ENCODE peak calls at places on chromosome 3, in nine cellular contexts. D is AG04449; C is CD14-positive monocyte; S is nephron progenitor cell; X is astrocyte; Y is GM20000; I is fibroblast of lung; U is CD8-positive, alpha-beta T cell; N is neural crest cell. Z is an unnamed sample.

GRCh38 chr3:172816968-172817367 is 66.4 kb downstream of the ECT2 start:
- DNase-seq in N (no peak), I (no peak), X (no peak), S (no peak), D (no peak), C (no peak), U (no peak), Y (no peak), Z (no peak)

GRCh38 chr3:116770815-116771450 is 61.4 kb downstream of the TUSC7 start:
- DNase-seq in X (peak), S (peak), D (peak), U (no peak), I (peak), C (peak), Y (peak), N (peak), Z (peak)

GRCh38 chr3:159627634-159628033 is 361.0 kb upstream of the IL12A start:
- DNase-seq in Y (no peak), X (no peak), U (no peak), S (no peak), D (no peak), I (no peak), N (no peak), C (no peak), Z (no peak)

GRCh38 chr3:191737742-191738141 is 276.8 kb downstream of the PYDC2 start:
- DNase-seq in D (no peak), N (no peak), I (no peak), X (no peak), C (no peak), Y (no peak), U (no peak), S (no peak), Z (no peak)

GRCh38 chr3:150149651-150150051 is 179.0 kb upstream of the PFN2 start:
- DNase-seq in X (peak), C (no peak), D (peak), I (peak), S (no peak), N (no peak), U (no peak), Y (no peak), Z (no peak)

GRCh38 chr3:196440041-196440537 is 7.9 kb upstream of the UBXN7 start:
- DNase-seq in N (no peak), C (no peak), U (no peak), I (peak), X (peak), S (no peak), D (peak), Y (no peak), Z (no peak)

GRCh38 chr3:69239063-69239462 is 116.7 kb upstream of the LMOD3 start:
- DNase-seq in X (no peak), C (no peak), I (no peak), U (no peak), N (no peak), D (no peak), S (no peak), Y (no peak), Z (no peak)

GRCh38 chr3:63050548-63050947 is 175.3 kb upstream of the CADPS start:
- DNase-seq in D (no peak), C (no peak), N (no peak), Y (no peak), U (no peak), X (peak), S (no peak), I (no peak), Z (no peak)

GRCh38 chr3:146020969-146021368 is 140.0 kb downstream of the PLOD2 start:
- DNase-seq in S (no peak), N (no peak), Y (no peak), D (no peak), C (no peak), X (no peak), U (no peak), I (no peak), Z (no peak)

GRCh38 chr3:182121424-182121823 is 409.7 kb downstream of the SOX2 start:
- DNase-seq in C (no peak), U (no peak), I (no peak), D (no peak), X (no peak), N (no peak), Y (no peak), S (no peak), Z (no peak)

GRCh38 chr3:177835917-177836316 is 638.6 kb upstream of the TBL1XR1 start:
- DNase-seq in C (no peak), D (peak), U (no peak), I (peak), Y (no peak), N (no peak), S (no peak), X (peak), Z (no peak)

GRCh38 chr3:148999806-149000205 is 8.5 kb downstream of the GYG1 start:
- DNase-seq in N (no peak), U (no peak), Y (peak), I (peak), C (no peak), X (no peak), D (no peak), S (no peak), Z (no peak)

GRCh38 chr3:98339031-98339430 is 14.6 kb upstream of the OR5K4 start:
- DNase-seq in Y (no peak), D (no peak), N (no peak), X (no peak), U (no peak), C (no peak), I (no peak), S (no peak), Z (no peak)

GRCh38 chr3:98331329-98331728 is 22.3 kb upstream of the OR5K4 start:
- DNase-seq in Y (no peak), I (no peak), X (no peak), D (no peak), U (no peak), N (no peak), C (no peak), S (no peak), Z (no peak)

GRCh38 chr3:98328933-98329332 is 24.7 kb upstream of the OR5K4 start:
- DNase-seq in C (no peak), X (no peak), S (no peak), N (no peak), D (no peak), U (no peak), Y (no peak), I (no peak), Z (no peak)

GRCh38 chr3:98329392-98330124 is 24.1 kb upstream of the OR5K4 start:
- DNase-seq in U (peak), N (peak), Y (peak), D (no peak), I (peak), C (peak), X (peak), S (peak), Z (no peak)

DNA sequence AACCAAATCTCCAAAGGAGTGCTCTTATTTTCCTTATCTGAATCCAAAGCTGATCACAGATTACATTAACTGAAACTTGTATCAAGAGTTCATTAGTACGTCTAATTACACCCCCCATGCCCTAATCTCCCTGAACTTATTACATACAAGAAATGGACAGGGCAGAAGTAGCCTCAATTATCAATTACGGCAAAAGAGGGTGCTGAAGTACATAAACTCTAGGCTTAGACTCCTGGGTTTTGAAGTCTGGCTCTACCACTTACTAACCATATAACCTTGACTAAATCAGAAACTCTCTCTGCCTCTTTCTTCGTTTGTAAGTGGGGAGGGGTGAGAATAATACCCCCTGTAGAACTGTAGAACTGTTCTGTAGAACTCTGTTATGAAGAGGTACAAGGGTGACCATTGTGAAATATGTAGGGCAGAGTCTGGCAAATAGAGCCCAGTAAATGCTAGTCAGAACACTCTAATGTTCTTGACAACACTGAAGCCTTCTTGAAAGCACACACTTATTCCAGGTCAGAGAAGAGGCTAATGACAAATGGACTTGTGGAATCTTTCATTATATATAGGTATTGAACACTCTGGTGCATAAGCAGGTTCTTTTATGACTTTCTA is 19.6 kb upstream of the OR5K4 start:
- DNase-seq in D (no peak), I (peak), Y (no peak), X (no peak), N (no peak), U (no peak), S (no peak), C (no peak), Z (no peak)
- TF ChIP-seq CTCF in D (no peak), I (no peak), Y (no peak), X (peak), N (no peak), U (no peak), S (no peak), C (no peak), Z (no peak)

DNA sequence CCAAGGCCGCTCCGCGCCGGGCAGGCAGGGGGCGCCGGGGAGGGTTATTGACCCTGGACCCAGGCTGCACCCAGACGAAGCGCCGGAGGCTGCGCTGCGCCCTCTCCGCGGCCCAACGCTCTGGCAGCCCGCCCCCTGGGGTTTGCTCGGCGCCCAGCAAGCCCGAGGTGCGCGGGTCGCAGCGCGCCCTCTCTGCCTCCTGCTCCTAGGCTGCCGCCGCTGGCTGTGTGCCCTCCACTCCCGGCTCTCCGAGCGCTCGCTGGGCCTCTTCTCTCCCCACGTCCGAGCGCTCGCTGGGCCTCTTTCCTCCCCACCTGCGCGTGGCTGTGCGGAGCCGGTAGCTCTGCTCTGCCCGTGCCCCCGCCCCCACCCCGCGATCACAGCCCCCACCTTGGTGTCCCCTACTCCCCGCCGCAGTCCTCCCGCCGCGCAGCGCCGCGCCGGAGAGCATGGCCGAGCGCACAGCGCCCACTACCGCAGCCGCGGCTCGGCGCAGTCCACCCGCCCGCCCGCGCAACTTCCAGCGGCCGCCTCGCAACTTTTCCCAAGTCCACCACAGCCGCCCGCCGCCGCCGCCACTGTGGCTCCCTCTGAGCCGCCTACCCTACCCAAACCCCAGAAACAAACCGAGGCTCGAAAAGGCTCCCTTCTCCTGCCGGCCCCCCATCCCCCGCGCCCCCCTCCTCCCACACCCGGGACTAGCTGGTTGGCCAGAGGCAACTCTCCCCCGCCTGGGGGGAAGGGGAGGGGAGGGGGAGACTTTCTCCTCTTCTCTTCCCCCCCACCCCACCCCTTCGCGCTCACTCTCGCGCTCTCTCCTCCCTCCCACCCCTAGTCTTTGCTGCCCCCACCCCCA is 1.1 kb downstream of the MECOM start:
- DNase-seq in C (no peak), S (peak), X (peak), Y (peak), U (peak), D (no peak), N (peak), I (peak), Z (no peak)
- TF ChIP-seq CTCF in C (peak), S (peak), X (no peak), Y (peak), U (peak), D (peak), N (peak), I (peak), Z (peak)

GRCh38 chr3:192802957-192803899 is 75.9 kb upstream of the FGF12 start:
- DNase-seq in C (no peak), D (no peak), S (no peak), N (no peak), X (peak), I (peak), Y (no peak), U (no peak), Z (no peak)
- TF ChIP-seq CTCF in C (peak), D (peak), S (peak), N (peak), X (peak), I (peak), Y (no peak), U (peak), Z (peak)

DNA sequence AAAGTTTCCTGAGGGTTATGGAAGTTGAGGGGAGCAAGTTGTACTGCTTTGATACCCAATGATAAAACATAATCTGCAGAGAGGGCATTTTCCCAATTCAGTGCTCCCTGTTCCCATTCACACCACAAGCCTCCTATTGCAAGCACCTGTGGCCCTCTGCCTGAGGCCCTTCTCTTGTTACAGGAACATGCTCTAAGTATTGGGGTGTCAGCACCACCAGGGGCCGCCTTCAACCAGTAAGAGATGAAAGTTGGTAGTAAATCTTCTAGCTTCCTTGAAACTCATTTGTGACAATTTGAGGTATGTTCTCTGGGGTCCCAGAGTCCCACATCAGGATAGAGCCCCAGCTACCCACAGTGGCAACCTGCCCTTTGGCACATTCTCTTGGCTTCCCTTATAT is 265.4 kb upstream of the ARHGEF26 start:
- DNase-seq in C (no peak), U (no peak), X (no peak), N (no peak), I (no peak), D (no peak), Y (no peak), S (no peak), Z (no peak)
- TF ChIP-seq CTCF in C (no peak), U (no peak), X (no peak), N (no peak), I (no peak), D (no peak), Y (peak), S (no peak), Z (no peak)

GRCh38 chr3:23944861-23945652 is at the start of gene NR1D2:
- DNase-seq in I (peak), S (peak), D (no peak), X (peak), Y (peak), C (peak), N (peak), U (peak), Z (peak)

GRCh38 chr3:23948761-23949160 is 3.7 kb downstream of the NR1D2 start:
- DNase-seq in U (no peak), N (no peak), D (no peak), I (no peak), C (no peak), S (no peak), Y (no peak), X (no peak), Z (no peak)

GRCh38 chr3:23944007-23944760 is 902 bp upstream of the NR1D2 start:
- DNase-seq in X (no peak), D (no peak), I (no peak), N (no peak), Y (no peak), S (no peak), C (no peak), U (no peak), Z (no peak)

GRCh38 chr3:23945653-23945902 is 492 bp downstream of the NR1D2 start:
- DNase-seq in X (no peak), Y (no peak), S (no peak), D (no peak), I (no peak), C (no peak), U (no peak), N (no peak), Z (no peak)

DNA sequence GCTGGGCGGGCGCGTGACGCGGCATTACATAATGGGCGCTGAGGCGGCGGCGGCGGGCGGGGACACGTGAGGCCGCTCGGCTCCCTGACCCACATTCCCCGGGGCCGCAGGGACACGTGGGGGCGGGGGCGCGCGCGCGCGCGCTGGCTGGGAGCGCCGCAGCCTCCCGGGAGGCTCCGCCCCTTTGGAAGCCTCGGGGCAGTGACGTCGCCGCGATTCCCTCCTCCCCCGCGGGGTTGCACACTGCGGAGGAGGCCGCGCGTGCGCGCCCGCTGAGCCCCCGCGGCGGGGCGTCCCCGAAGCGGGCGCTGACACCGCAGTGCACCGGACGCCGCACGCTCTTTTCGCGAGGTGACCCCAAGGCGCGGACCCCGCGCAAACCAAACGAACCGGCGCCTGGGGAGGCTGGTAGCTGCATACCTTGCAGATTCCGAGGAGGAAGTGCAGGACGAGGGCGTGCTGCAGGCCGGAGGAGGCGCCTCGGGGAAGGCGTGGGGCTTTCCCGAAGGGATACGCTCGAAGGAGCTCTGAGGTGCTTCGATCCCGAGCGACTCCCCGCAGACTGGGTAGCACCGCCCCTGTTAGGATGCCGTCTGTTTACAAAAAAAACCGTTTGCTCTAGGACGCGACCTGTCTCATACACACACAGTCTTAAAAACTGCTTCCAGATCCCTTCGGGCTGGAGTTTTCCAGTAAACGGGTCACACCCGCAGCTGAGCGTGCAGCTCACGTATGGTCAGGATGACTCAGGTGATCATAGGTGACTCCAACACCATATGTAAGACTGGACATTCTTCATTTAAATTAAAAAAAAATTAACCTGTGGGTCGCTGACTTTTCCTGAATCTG is 1.0 kb downstream of the NR1D2 start:
- DNase-seq in I (peak), C (peak), X (peak), N (peak), U (peak), Y (peak), S (peak), D (no peak), Z (peak)
- TF ChIP-seq CTCF in I (no peak), C (no peak), X (no peak), N (no peak), U (no peak), Y (no peak), S (no peak), D (no peak), Z (no peak)

GRCh38 chr3:49327485-49327884 is 12.4 kb downstream of the USP4 start:
- DNase-seq in Y (no peak), D (no peak), I (no peak), N (no peak), S (no peak), U (no peak), X (no peak), C (no peak), Z (no peak)
- TF ChIP-seq CTCF in Y (no peak), D (peak), I (no peak), N (peak), S (no peak), U (no peak), X (peak), C (peak), Z (no peak)

GRCh38 chr3:20039765-20040475 is at the start of gene KAT2B:
- DNase-seq in N (peak), X (peak), Y (peak), C (peak), S (peak), U (peak), I (peak), D (no peak), Z (no peak)

GRCh38 chr3:20038679-20039078 is 1.6 kb upstream of the KAT2B start:
- DNase-seq in N (no peak), I (no peak), C (no peak), U (no peak), X (no peak), Y (no peak), D (no peak), S (no peak), Z (no peak)

GRCh38 chr3:20039082-20039764 is 1.0 kb upstream of the KAT2B start:
- DNase-seq in C (no peak), D (no peak), I (no peak), N (no peak), S (no peak), X (no peak), U (no peak), Y (no peak), Z (no peak)

GRCh38 chr3:20035019-20035418 is 5.2 kb upstream of the KAT2B start:
- DNase-seq in X (no peak), D (no peak), U (no peak), S (no peak), Y (no peak), I (no peak), C (no peak), N (no peak), Z (no peak)

DNA sequence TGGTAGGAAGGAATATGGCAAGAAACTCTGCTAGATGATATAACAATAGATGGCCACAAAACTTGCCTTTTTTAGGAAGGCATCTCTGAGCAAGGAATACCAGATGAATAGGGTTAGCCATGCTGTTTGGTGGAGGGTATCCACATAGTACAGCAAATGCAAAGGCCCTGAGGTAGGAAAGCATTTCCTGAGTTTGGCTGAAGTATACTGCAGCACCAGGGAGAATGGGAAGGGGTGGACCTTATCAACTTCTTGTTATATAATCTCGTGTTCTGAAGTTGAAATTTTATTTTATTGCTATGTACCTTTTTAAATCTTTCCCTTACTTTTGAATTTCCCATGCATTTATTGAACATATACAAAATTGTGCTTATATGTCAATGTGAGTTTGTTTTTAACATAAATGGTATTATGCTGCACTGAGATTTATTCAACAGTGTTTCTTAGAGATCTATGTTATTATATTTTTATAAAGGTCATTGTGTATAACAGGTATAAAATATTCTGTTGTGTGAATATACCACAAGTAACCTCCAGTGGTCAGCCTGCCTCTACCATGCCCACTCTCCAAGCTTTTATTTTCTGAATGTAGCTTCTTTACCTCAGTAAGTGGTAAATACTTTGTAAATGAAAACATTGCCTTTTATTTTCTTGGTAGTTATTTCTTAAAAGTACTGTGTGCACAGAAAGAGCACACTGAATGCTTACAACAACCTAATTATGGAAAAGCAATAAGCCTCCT is 2.8 kb upstream of the KAT2B start:
- DNase-seq in N (no peak), C (no peak), S (no peak), I (no peak), Y (no peak), D (no peak), X (no peak), U (no peak), Z (no peak)
- TF ChIP-seq CTCF in N (no peak), C (no peak), S (no peak), I (no peak), Y (no peak), D (no peak), X (no peak), U (no peak), Z (no peak)